ENCODE peak calls at places on chromosomes 2 and 18, in seven cellular contexts. J, P, L, K, R, H and C are unnamed samples.

GRCh38 chr2:54560146-54560881 is 104.2 kb downstream of the SPTBN1 start:
- DNase-seq in J (peak; percentile 52), P (no peak), L (peak; percentile 57), K (no peak), R (peak; percentile 40), H (peak; percentile 82), C (peak; percentile 38)

GRCh38 chr2:16625759-16626158 is 39.9 kb downstream of the CYRIA start:
- DNase-seq in J (no peak), P (no peak), L (no peak), K (no peak), R (no peak), H (no peak), C (no peak)

GRCh38 chr18:70289351-70290330 is 796 bp downstream of the SOCS6 start:
- DNase-seq in J (peak; percentile 51), P (no peak), L (peak; percentile 85), K (no peak), R (peak; percentile 67), H (no peak), C (no peak)

GRCh38 chr2:219699440-219699821 is 72.0 kb downstream of the SLC4A3 start:
- DNase-seq in J (no peak), P (no peak), L (no peak), K (no peak), R (no peak), H (no peak), C (no peak)

GRCh38 chr2:88811238-88811637 is 119.8 kb downstream of the RPIA start:
- DNase-seq in J (no peak), P (no peak), L (no peak), K (no peak), R (no peak), H (no peak), C (no peak)

GRCh38 chr2:231931481-231931915 is 5.3 kb upstream of the NPPC start:
- DNase-seq in J (no peak), P (peak; percentile 31), L (no peak), K (no peak), R (no peak), H (no peak), C (no peak)

GRCh38 chr2:236569593-236569973 is at the start of gene ACKR3:
- DNase-seq in J (peak; percentile 95), P (peak; percentile 86), L (peak; percentile 65), K (peak; percentile 94), R (peak; percentile 81), H (peak; percentile 92), C (no peak)

GRCh38 chr2:105809723-105810122 is 65.0 kb downstream of the NCK2 start:
- DNase-seq in J (no peak), P (no peak), L (no peak), K (peak; percentile 21), R (no peak), H (no peak), C (no peak)

GRCh38 chr2:135636982-135637381 is 104.7 kb upstream of the UBXN4 start:
- DNase-seq in J (no peak), P (no peak), L (no peak), K (no peak), R (no peak), H (no peak), C (no peak)

GRCh38 chr2:74457549-74458131 is 598 bp upstream of the WBP1 start:
- DNase-seq in J (no peak), P (peak; percentile 85), L (peak; percentile 76), K (peak; percentile 93), R (peak; percentile 87), H (peak; percentile 97), C (peak; percentile 62)
- TF ChIP-seq POLR2AphosphoS5 in J (no peak), P (no peak), L (peak; percentile 59), K (no peak), R (peak; percentile 87), H (peak; percentile 98), C (peak; percentile 83)

GRCh38 chr2:26623541-26624497 is 17.3 kb downstream of the CIB4 start:
- DNase-seq in J (no peak), P (peak; percentile 40), L (peak; percentile 41), K (no peak), R (no peak), H (peak; percentile 56), C (no peak)
- TF ChIP-seq POLR2AphosphoS5 in J (no peak), P (no peak), L (no peak), K (no peak), R (no peak), H (no peak), C (no peak)

GRCh38 chr2:39024833-39025232 is 96.0 kb downstream of the SOS1 start:
- DNase-seq in J (no peak), P (no peak), L (no peak), K (no peak), R (no peak), H (no peak), C (no peak)

GRCh38 chr2:39020383-39020782 is 100.5 kb downstream of the SOS1 start:
- DNase-seq in J (no peak), P (no peak), L (no peak), K (no peak), R (no peak), H (no peak), C (no peak)

GRCh38 chr2:39027427-39027826 is 93.4 kb downstream of the SOS1 start:
- DNase-seq in J (no peak), P (no peak), L (no peak), K (no peak), R (peak; percentile 38), H (no peak), C (no peak)

GRCh38 chr2:39022642-39023230 is 98.1 kb downstream of the SOS1 start:
- DNase-seq in J (no peak), P (no peak), L (no peak), K (no peak), R (no peak), H (no peak), C (no peak)

GRCh38 chr2:39023649-39024048 is 97.2 kb downstream of the SOS1 start:
- DNase-seq in J (peak; percentile 11), P (no peak), L (no peak), K (no peak), R (no peak), H (no peak), C (no peak)
- TF ChIP-seq POLR2AphosphoS5 in J (no peak), P (no peak), L (no peak), K (no peak), R (no peak), H (no peak), C (no peak)

GRCh38 chr2:75710577-75711253 is at the start of gene GCFC2:
- DNase-seq in J (peak; percentile 92), P (peak; percentile 86), L (peak; percentile 95), K (no peak), R (peak; percentile 88), H (peak; percentile 95), C (peak; percentile 76)
- TF ChIP-seq POLR2AphosphoS5 in J (peak; percentile 86), P (no peak), L (peak; percentile 69), K (peak; percentile 65), R (peak; percentile 52), H (peak; percentile 87), C (peak; percentile 77)

DNA sequence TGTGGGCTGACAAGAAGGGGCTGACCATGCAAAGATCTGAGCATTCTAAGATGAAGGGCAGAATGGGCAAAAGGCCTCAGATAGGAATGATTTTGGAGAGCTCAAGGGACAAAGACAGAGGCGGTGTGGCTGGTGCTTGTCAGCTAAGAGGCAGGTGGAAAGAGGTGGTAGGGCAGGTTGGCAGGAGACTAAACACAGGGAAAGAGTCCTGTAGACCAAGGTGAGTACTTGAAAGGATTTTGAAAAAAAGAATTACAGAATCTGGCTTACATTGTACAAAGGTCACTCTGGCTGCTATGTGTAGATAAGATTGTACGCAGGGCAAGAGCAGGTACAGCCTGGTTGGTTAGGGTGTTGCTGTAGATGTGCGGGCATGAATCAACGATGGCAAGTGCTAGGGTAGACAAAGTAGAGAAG is 50.6 kb downstream of the STK39 start:
- DNase-seq in J (no peak), P (no peak), L (no peak), K (no peak), R (no peak), H (no peak), C (no peak)
- TF ChIP-seq POLR2AphosphoS5 in J (no peak), P (no peak), L (no peak), K (no peak), R (no peak), H (no peak), C (no peak)

DNA sequence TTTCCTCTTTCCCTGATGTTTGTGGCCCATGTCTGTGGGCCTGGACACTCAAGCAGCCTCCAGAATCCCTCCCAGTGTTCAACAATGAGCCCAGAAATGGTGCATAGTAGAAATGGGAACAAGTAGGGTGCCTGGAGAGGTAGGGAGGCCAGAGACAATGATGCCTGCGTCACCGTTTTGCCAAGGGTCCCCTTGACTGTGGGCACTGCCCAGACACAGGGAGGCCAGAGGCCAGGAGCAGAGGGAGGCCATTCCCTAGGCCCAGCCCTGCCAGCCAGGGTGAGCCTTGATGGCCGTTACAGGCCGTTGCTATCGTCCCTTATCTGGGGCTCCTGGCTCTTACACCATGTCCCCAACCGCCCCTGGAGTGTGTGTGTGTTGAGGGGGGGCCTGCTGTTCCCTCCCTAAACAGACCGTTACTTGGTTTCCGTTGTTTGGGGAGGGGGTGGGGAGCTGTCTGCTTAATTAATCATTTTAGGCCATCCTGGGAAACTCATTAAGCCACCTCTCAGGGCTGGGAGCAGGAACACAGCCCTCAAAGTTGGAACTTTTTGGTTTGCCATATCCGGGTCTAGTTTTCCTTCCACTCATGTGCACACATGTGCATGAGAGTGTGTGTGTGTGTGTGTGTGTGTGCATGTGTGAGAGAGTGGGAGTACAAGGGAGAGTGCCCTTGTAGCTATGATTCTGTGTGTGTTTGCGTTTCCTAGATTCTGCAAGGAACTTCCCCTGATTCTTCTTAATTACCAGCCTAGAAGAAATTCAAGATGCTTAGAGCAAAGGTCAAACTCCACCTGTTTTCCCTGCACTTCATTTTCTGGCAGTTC is 135.2 kb upstream of the HAAO start:
- DNase-seq in J (peak; percentile 92), P (no peak), L (no peak), K (no peak), R (no peak), H (no peak), C (no peak)
- TF ChIP-seq POLR2AphosphoS5 in J (no peak), P (no peak), L (no peak), K (peak; percentile 15), R (no peak), H (peak; percentile 45), C (no peak)

GRCh38 chr2:1685957-1686783 is 58.1 kb downstream of the PXDN start:
- DNase-seq in J (peak; percentile 8), P (no peak), L (no peak), K (no peak), R (peak; percentile 67), H (no peak), C (no peak)
- TF ChIP-seq POLR2AphosphoS5 in J (no peak), P (no peak), L (no peak), K (no peak), R (no peak), H (no peak), C (no peak)

GRCh38 chr18:27921904-27922541 is 254.9 kb downstream of the CDH2 start:
- DNase-seq in J (no peak), P (no peak), L (peak; percentile 3), K (no peak), R (peak; percentile 23), H (no peak), C (no peak)
- TF ChIP-seq POLR2AphosphoS5 in J (no peak), P (no peak), L (peak; percentile 22), K (no peak), R (no peak), H (no peak), C (no peak)